ENCODE peak calls at places on chromosomes 3 and 15, in seven cellular contexts. N, G, E, Q, R, J and H are unnamed samples.

GRCh38 chr3:154071154-154071553 is 50.0 kb upstream of the ARHGEF26 start:
- DNase-seq in N (no peak), G (no peak), E (no peak), Q (no peak), R (no peak), J (no peak), H (no peak)

GRCh38 chr3:69353492-69353891 is 32.4 kb downstream of the FRMD4B start:
- DNase-seq in N (no peak), G (no peak), E (no peak), Q (no peak), R (no peak), J (peak), H (no peak)

GRCh38 chr3:174505266-174505665 is 353.9 kb upstream of the NAALADL2 start:
- DNase-seq in N (no peak), G (no peak), E (no peak), Q (no peak), R (no peak), J (no peak), H (no peak)

GRCh38 chr3:198028718-198029117 is 68.7 kb downstream of the LMLN start:
- DNase-seq in N (no peak), G (no peak), E (no peak), Q (no peak), R (no peak), J (no peak), H (no peak)

GRCh38 chr3:102712896-102713295 is 278.1 kb downstream of the ZPLD1 start:
- DNase-seq in N (no peak), G (no peak), E (no peak), Q (no peak), R (no peak), J (no peak), H (no peak)

GRCh38 chr3:46100812-46101211 is 73.5 kb upstream of the XCR1 start:
- DNase-seq in N (no peak), G (no peak), E (no peak), Q (no peak), R (no peak), J (no peak), H (no peak)

GRCh38 chr3:133833880-133834620 is 28.4 kb downstream of the SRPRB start:
- DNase-seq in N (no peak), G (no peak), E (no peak), Q (no peak), R (no peak), J (no peak), H (no peak)

GRCh38 chr3:192848371-192849233 is 69.1 kb downstream of the MB21D2 start:
- DNase-seq in N (no peak), G (no peak), E (no peak), Q (no peak), R (no peak), J (no peak), H (no peak)

GRCh38 chr15:60627544-60627943 is 148.6 kb upstream of the ICE2 start:
- DNase-seq in N (no peak), G (no peak), E (no peak), Q (no peak), R (no peak), J (no peak), H (no peak)

GRCh38 chr3:44992555-44993470 is 16.8 kb downstream of the EXOSC7 start:
- DNase-seq in N (peak), G (no peak), E (no peak), Q (peak), R (no peak), J (no peak), H (no peak)

GRCh38 chr15:36363335-36363734 is 216.1 kb upstream of the CDIN1 start:
- DNase-seq in N (no peak), G (no peak), E (peak), Q (no peak), R (no peak), J (no peak), H (no peak)

GRCh38 chr15:96347181-96348111 is 16.9 kb downstream of the NR2F2 start:
- DNase-seq in N (no peak), G (no peak), E (no peak), Q (peak), R (no peak), J (no peak), H (peak)

GRCh38 chr3:71090207-71090606 is 493.3 kb downstream of the FOXP1 start:
- DNase-seq in N (no peak), G (no peak), E (no peak), Q (no peak), R (no peak), J (no peak), H (no peak)

GRCh38 chr3:188421836-188422540 is 268.0 kb downstream of the LPP start:
- DNase-seq in N (no peak), G (no peak), E (no peak), Q (no peak), R (no peak), J (no peak), H (no peak)

GRCh38 chr3:169662215-169663070 is 1.1 kb downstream of the MECOM start:
- DNase-seq in N (peak), G (peak), E (peak), Q (peak), R (no peak), J (peak), H (no peak)

GRCh38 chr15:77069521-77070121 is 1.3 kb downstream of the TSPAN3 start:
- DNase-seq in N (no peak), G (no peak), E (peak), Q (no peak), R (no peak), J (peak), H (no peak)

GRCh38 chr15:98164986-98165385 is 204.5 kb downstream of the ARRDC4 start:
- DNase-seq in N (no peak), G (no peak), E (no peak), Q (no peak), R (no peak), J (no peak), H (no peak)

GRCh38 chr3:49703443-49703927 is 14.1 kb downstream of the RNF123 start:
- DNase-seq in N (peak), G (peak), E (peak), Q (peak), R (no peak), J (no peak), H (peak)